ENCODE peak calls at places on chromosomes 6 and 20, in nine cellular contexts. Q is Caki2; R is A549; T is mesendoderm; E is ovary; N is Ammon's horn; H is stimulated activated CD4-positive, alpha-beta T cell treated with anti-CD3 and anti-CD28 coated beads, Interleukin-4, amount 100 ng/mL, for 48 hours; V is HepG2; U is AG09319. G is an unnamed sample.

GRCh38 chr6:52363222-52363867 is 1.4 kb downstream of the PAQR8 start:
- DNase-seq in Q (peak), R (no peak), T (no peak), E (peak), N (peak), H (no peak), V (peak), U (no peak), G (no peak)

GRCh38 chr6:42227173-42227850 is 9.7 kb upstream of the MRPS10 start:
- DNase-seq in Q (no peak), R (peak), T (no peak), E (no peak), N (no peak), H (no peak), V (no peak), U (no peak), G (no peak)

GRCh38 chr6:150723857-150724256 is 124.2 kb downstream of the PLEKHG1 start:
- DNase-seq in Q (peak), R (no peak), T (peak), E (no peak), N (no peak), H (no peak), V (no peak), U (no peak), G (no peak)

GRCh38 chr20:50138479-50139393 is 14.8 kb downstream of the PEDS1 start:
- DNase-seq in Q (no peak), R (no peak), T (no peak), E (no peak), N (peak), H (no peak), V (peak), U (no peak), G (no peak)

GRCh38 chr6:4930025-4930692 is 73.7 kb downstream of the RPP40 start:
- DNase-seq in Q (no peak), R (no peak), T (no peak), E (no peak), N (no peak), H (no peak), V (no peak), U (no peak), G (no peak)

GRCh38 chr20:19775353-19776201 is 17.5 kb downstream of the RIN2 start:
- DNase-seq in Q (peak), R (no peak), T (no peak), E (no peak), N (no peak), H (no peak), V (no peak), U (no peak), G (no peak)

GRCh38 chr20:32879538-32879937 is 20.8 kb downstream of the EFCAB8 start:
- DNase-seq in Q (no peak), R (no peak), T (no peak), E (no peak), N (no peak), H (no peak), V (no peak), U (no peak), G (no peak)

GRCh38 chr20:32438331-32438858 is 80.3 kb downstream of the ASXL1 start:
- DNase-seq in Q (no peak), R (no peak), T (no peak), E (no peak), N (no peak), H (no peak), V (no peak), U (no peak), G (no peak)

GRCh38 chr6:16318538-16318937 is 80.2 kb downstream of the GMPR start:
- DNase-seq in Q (no peak), R (no peak), T (no peak), E (no peak), N (peak), H (peak), V (no peak), U (peak), G (no peak)

GRCh38 chr6:98942263-98942803 is 5.4 kb downstream of the FBXL4 start:
- DNase-seq in Q (no peak), R (no peak), T (peak), E (no peak), N (no peak), H (no peak), V (peak), U (no peak), G (no peak)

GRCh38 chr6:32108094-32108627 is 977 bp downstream of the TNXB start:
- DNase-seq in Q (no peak), R (no peak), T (no peak), E (peak), N (no peak), H (no peak), V (no peak), U (no peak), G (no peak)

GRCh38 chr6:8361259-8361658 is 74.1 kb downstream of the SLC35B3 start:
- DNase-seq in Q (no peak), R (no peak), T (no peak), E (no peak), N (no peak), H (no peak), V (no peak), U (no peak), G (no peak)

GRCh38 chr20:62591122-62591468 is 51.2 kb upstream of the SLCO4A1 start:
- DNase-seq in Q (no peak), R (no peak), T (no peak), E (no peak), N (no peak), H (no peak), V (no peak), U (no peak), G (no peak)

GRCh38 chr20:652611-653109 is 340 bp downstream of the SRXN1 start:
- DNase-seq in Q (no peak), R (no peak), T (peak), E (no peak), N (no peak), H (no peak), V (no peak), U (no peak), G (no peak)

GRCh38 chr20:60071965-60072364 is 113.7 kb downstream of the CDH26 start:
- DNase-seq in Q (no peak), R (no peak), T (no peak), E (no peak), N (no peak), H (no peak), V (no peak), U (no peak), G (no peak)

G was measured in NCI-H1930.